ENCODE peak calls at places on chromosomes 3 and 15, in nine cellular contexts. H is sigmoid colon; S is H7; P is SJSA1; D is pancreas; Z is CD8-positive, alpha-beta memory T cell; V is ovary; Y is brain microvascular endothelial cell; L is GM23248. O is an unnamed sample.

GRCh38 chr3:46709147-46709654 is 8.0 kb downstream of the TMIE start:
- DNase-seq in H (peak; percentile 45), S (no peak), P (no peak), D (no peak), Z (no peak), V (peak; percentile 19), Y (no peak), L (no peak), O (no peak)

GRCh38 chr15:85800460-85801123 is 5.9 kb upstream of the KLHL25 start:
- DNase-seq in H (peak; percentile 63), S (peak; percentile 23), P (peak; percentile 21), D (peak; percentile 95), Z (no peak), V (no peak), Y (peak; percentile 27), L (peak; percentile 88), O (no peak)

GRCh38 chr3:71916747-71917369 is 131.9 kb upstream of the PROK2 start:
- DNase-seq in H (no peak), S (no peak), P (no peak), D (peak; percentile 35), Z (no peak), V (peak; percentile 42), Y (no peak), L (peak; percentile 82), O (no peak)

GRCh38 chr3:193826126-193826795 is 233.3 kb downstream of the OPA1 start:
- DNase-seq in H (no peak), S (no peak), P (peak; percentile 7), D (no peak), Z (no peak), V (peak; percentile 62), Y (peak; percentile 31), L (peak; percentile 80), O (no peak)

GRCh38 chr3:78737988-78738387 is 1029.8 kb downstream of the ROBO1 start:
- DNase-seq in H (no peak), S (no peak), P (no peak), D (no peak), Z (no peak), V (no peak), Y (no peak), L (no peak), O (no peak)

GRCh38 chr3:53113293-53114010 is 16.8 kb downstream of the RFT1 start:
- DNase-seq in H (peak; percentile 86), S (no peak), P (no peak), D (no peak), Z (no peak), V (peak; percentile 87), Y (no peak), L (no peak), O (no peak)

GRCh38 chr15:89187911-89188514 is 33.4 kb downstream of the RLBP1 start:
- DNase-seq in H (no peak), S (no peak), P (no peak), D (no peak), Z (no peak), V (no peak), Y (no peak), L (peak; percentile 35), O (no peak)

GRCh38 chr3:124778061-124778460 is 47.8 kb downstream of the UMPS start:
- DNase-seq in H (no peak), S (no peak), P (no peak), D (no peak), Z (no peak), V (peak; percentile 8), Y (no peak), L (no peak), O (no peak)

GRCh38 chr3:16801698-16802097 is 83.1 kb upstream of the PLCL2 start:
- DNase-seq in H (no peak), S (no peak), P (no peak), D (no peak), Z (no peak), V (no peak), Y (no peak), L (peak; percentile 25), O (peak; percentile 17)

GRCh38 chr3:152159328-152159727 is 109.4 kb upstream of the MBNL1 start:
- DNase-seq in H (no peak), S (no peak), P (peak; percentile 62), D (no peak), Z (no peak), V (no peak), Y (peak; percentile 87), L (peak; percentile 52), O (peak; percentile 74)

GRCh38 chr3:63611382-63611781 is 41.1 kb upstream of the SNTN start:
- DNase-seq in H (no peak), S (no peak), P (no peak), D (no peak), Z (no peak), V (no peak), Y (no peak), L (peak; percentile 37), O (no peak)

GRCh38 chr3:186882881-186883685 is 40.6 kb downstream of the ADIPOQ start:
- DNase-seq in H (no peak), S (no peak), P (peak; percentile 59), D (no peak), Z (no peak), V (no peak), Y (peak; percentile 91), L (peak; percentile 84), O (peak; percentile 62)

GRCh38 chr3:183073839-183074615 is 25.3 kb downstream of the MCCC1 start:
- DNase-seq in H (no peak), S (no peak), P (peak; percentile 4), D (no peak), Z (no peak), V (no peak), Y (peak; percentile 16), L (peak; percentile 16), O (peak; percentile 20)

GRCh38 chr3:183064475-183064874 is 34.8 kb downstream of the MCCC1 start:
- DNase-seq in H (no peak), S (peak; percentile 72), P (no peak), D (peak; percentile 56), Z (no peak), V (no peak), Y (no peak), L (no peak), O (no peak)

GRCh38 chr3:183070892-183071291 is 28.4 kb downstream of the MCCC1 start:
- DNase-seq in H (no peak), S (no peak), P (no peak), D (no peak), Z (no peak), V (no peak), Y (no peak), L (no peak), O (no peak)

GRCh38 chr3:183074881-183075280 is 24.4 kb downstream of the MCCC1 start:
- DNase-seq in H (no peak), S (no peak), P (no peak), D (no peak), Z (no peak), V (no peak), Y (no peak), L (no peak), O (no peak)

DNA sequence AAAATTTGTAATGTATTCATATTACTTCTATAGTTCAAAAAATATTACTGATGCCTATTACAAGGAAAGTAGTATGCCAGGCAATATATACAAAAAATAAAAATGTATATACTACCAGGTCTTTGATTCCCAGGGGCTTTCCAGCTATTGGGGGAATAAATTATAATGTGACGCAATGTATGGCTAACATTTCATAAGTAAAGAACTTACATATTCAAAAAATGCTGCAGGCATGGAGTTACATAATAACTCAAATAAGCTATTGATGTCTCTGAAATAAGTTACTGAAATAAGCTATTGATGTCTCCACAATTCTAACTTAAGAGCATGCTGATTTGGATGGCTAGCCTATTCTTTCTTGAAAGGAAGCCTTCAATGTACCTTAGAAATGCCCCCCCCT is 30.2 kb downstream of the MCCC1 start:
- DNase-seq in H (no peak), S (no peak), P (no peak), D (no peak), Z (no peak), V (no peak), Y (no peak), L (no peak), O (no peak)
- H3K27me3 ChIP-seq in H (no peaks in the 10 kb centered on the region), S (no peaks in the 10 kb centered on the region), P (no peaks in the 10 kb centered on the region), D (no peaks in the 10 kb centered on the region), Z (no peaks in the 10 kb centered on the region), V (no peaks in the 10 kb centered on the region), Y (no peaks in the 10 kb centered on the region), L (no peaks in the 10 kb centered on the region), O (no peaks in the 10 kb centered on the region)

DNA sequence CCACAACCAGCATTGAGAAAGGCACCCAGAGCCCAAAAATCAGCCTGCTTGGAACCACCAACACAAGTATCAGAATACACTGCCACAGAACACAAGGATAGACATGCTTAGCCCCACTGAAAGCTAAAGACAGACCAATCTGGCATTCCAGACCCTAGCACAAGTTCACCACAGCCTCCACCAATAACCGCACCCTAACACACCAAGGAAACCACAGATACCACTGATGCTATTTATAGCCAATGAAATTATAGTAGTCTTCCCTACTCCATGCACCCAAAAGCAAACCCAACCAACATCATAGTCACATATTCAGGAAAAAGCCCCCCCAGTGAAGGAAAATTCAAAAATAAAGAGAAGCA is 83.9 kb upstream of the STT3B start:
- DNase-seq in H (no peak), S (no peak), P (no peak), D (no peak), Z (no peak), V (no peak), Y (no peak), L (no peak), O (no peak)
- H3K27me3 ChIP-seq in H (no peaks in the 10 kb centered on the region), S (no peaks in the 10 kb centered on the region), P (no peaks in the 10 kb centered on the region), D (no peaks in the 10 kb centered on the region), Z (no peaks in the 10 kb centered on the region), V (no peaks in the 10 kb centered on the region), Y (no peaks in the 10 kb centered on the region), L (no peaks in the 10 kb centered on the region), O (no peaks in the 10 kb centered on the region)

GRCh38 chr3:160616311-160616710 is 50.9 kb upstream of the KPNA4 start:
- DNase-seq in H (no peak), S (no peak), P (no peak), D (no peak), Z (no peak), V (no peak), Y (no peak), L (peak; percentile 25), O (no peak)

GRCh38 chr3:160612386-160613115 is 47.2 kb upstream of the KPNA4 start:
- DNase-seq in H (no peak), S (no peak), P (no peak), D (no peak), Z (no peak), V (no peak), Y (no peak), L (peak; percentile 2), O (no peak)

GRCh38 chr3:160616721-160617120 is 51.4 kb upstream of the KPNA4 start:
- DNase-seq in H (no peak), S (no peak), P (peak; percentile 14), D (no peak), Z (no peak), V (no peak), Y (peak; percentile 63), L (peak; percentile 80), O (no peak)

GRCh38 chr3:160611141-160611540 is 45.8 kb upstream of the KPNA4 start:
- DNase-seq in H (no peak), S (no peak), P (no peak), D (no peak), Z (no peak), V (no peak), Y (no peak), L (no peak), O (no peak)

GRCh38 chr3:160613661-160614060 is 48.3 kb upstream of the KPNA4 start:
- DNase-seq in H (no peak), S (no peak), P (no peak), D (no peak), Z (no peak), V (no peak), Y (no peak), L (no peak), O (no peak)
- H3K27me3 ChIP-seq in H (no peaks in the 10 kb centered on the region), S (no peaks in the 10 kb centered on the region), P (no peaks in the 10 kb centered on the region), D (no peaks in the 10 kb centered on the region), Z (peaks cover 9% of the 10 kb centered on the region), V (no peaks in the 10 kb centered on the region), Y (no peaks in the 10 kb centered on the region), L (peaks cover 4% of the 10 kb centered on the region), O (no peaks in the 10 kb centered on the region)

GRCh38 chr3:123315271-123315595 is 113.5 kb downstream of the SEC22A start:
- DNase-seq in H (no peak), S (no peak), P (no peak), D (no peak), Z (no peak), V (no peak), Y (no peak), L (no peak), O (no peak)
- H3K27me3 ChIP-seq in H (no peaks in the 10 kb centered on the region), S (no peaks in the 10 kb centered on the region), P (peaks cover 12% of the 10 kb centered on the region), D (no peaks in the 10 kb centered on the region), Z (no peaks in the 10 kb centered on the region), V (no peaks in the 10 kb centered on the region), Y (peaks cover 10% of the 10 kb centered on the region), L (peaks cover 58% of the 10 kb centered on the region), O (peaks cover 34% of the 10 kb centered on the region)

O was measured in BJ.